ENCODE peak calls at places on chromosomes 5 and 9, in four cellular contexts. L, B, Z and Q are unnamed samples.

GRCh38 chr5:143987751-143988560 is 176.0 kb downstream of the HMHB1 start:
- DNase-seq in L (no peak), Z (no peak), B (no peak), Q (no peak)

GRCh38 chr9:114207034-114207815 is 51.9 kb downstream of the COL27A1 start:
- DNase-seq in B (no peak), Z (no peak), L (no peak), Q (no peak)

GRCh38 chr9:133526721-133527321 is 2.1 kb upstream of the MYMK start:
- DNase-seq in B (no peak), L (no peak), Z (no peak), Q (no peak)

GRCh38 chr5:13227520-13227919 is 717.0 kb downstream of the DNAH5 start:
- DNase-seq in Z (no peak), L (no peak), B (no peak), Q (no peak)

GRCh38 chr9:76759726-76760125 is 4.5 kb upstream of the PCA3 start:
- DNase-seq in B (no peak), L (no peak), Z (no peak), Q (no peak)

GRCh38 chr9:34125681-34126206 is 754 bp downstream of the DCAF12 start:
- DNase-seq in Z (peak; percentile 53), B (no peak), L (no peak), Q (peak; percentile 53)

GRCh38 chr9:111066427-111066826 is 28.2 kb upstream of the LPAR1 start:
- DNase-seq in L (no peak), B (no peak), Z (no peak), Q (no peak)

GRCh38 chr5:123089971-123090640 is 1.1 kb downstream of the PRDM6 start:
- DNase-seq in Z (peak; percentile 81), B (no peak), L (no peak), Q (peak; percentile 16)

GRCh38 chr9:15513335-15513734 is 2.6 kb upstream of the PSIP1 start:
- DNase-seq in B (peak; percentile 41), Z (peak; percentile 66), L (no peak), Q (peak; percentile 53)

GRCh38 chr5:158224200-158224599 is 365.3 kb upstream of the CLINT1 start:
- DNase-seq in B (no peak), Z (no peak), L (no peak), Q (no peak)

GRCh38 chr5:120106912-120107525 is 357.1 kb upstream of the PRR16 start:
- DNase-seq in Z (no peak), L (no peak), B (no peak), Q (no peak)

GRCh38 chr5:120108586-120109254 is 355.4 kb upstream of the PRR16 start:
- DNase-seq in B (no peak), L (no peak), Z (no peak), Q (no peak)

GRCh38 chr5:120098902-120099301 is 365.2 kb upstream of the PRR16 start:
- DNase-seq in B (no peak), Z (no peak), L (no peak), Q (no peak)

GRCh38 chr5:120101771-120102170 is 362.3 kb upstream of the PRR16 start:
- DNase-seq in Z (no peak), B (no peak), L (no peak), Q (no peak)

GRCh38 chr5:120103498-120103897 is 360.6 kb upstream of the PRR16 start:
- DNase-seq in B (no peak), Z (no peak), L (no peak), Q (no peak)
- TF ChIP-seq CEBPB in B (no peak), Z (no peak), L (no peak), Q (no peak)

DNA sequence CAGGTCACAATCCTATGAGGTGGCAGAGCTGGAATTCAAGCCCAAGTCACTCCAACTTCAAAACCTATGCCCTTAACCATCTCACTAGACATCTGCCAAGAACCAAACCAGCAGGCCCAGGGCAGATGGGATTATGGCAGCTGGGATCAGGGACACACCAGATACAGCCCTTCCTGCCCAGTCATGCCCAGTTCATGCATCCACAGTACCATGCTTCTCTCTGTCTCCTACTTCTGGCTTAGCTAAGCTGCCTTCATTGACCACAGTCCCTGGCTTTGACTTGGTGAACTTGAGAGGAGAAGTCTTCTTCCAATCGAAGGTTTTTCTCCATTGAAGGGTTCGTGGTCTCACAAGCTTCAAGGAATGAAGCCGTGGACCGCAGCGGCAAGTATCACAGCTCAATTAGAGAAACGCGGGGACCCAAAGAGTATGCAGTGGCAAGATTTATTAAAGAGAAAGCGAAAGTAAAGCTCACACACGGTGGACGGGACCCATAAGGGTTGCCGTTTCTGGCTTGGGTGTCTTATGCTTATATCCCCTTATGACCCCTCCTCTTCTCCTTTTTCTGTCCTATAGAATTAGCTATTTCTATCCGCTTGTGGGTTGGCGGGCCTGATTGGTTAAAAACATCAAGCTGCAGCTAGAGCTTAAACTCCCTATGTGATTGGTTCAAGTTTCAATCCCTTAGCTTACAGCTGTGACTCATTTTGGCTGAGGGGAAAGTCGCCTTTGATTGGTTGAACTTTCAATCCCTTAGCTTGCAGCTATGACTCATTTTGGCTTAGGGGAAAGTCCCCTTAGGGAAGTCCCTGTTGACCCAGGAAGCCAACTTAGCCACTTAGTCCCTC is 101.2 kb downstream of the TRIM36 start:
- DNase-seq in Z (no peak), B (peak; percentile 26), L (peak; percentile 57), Q (peak; percentile 62)
- TF ChIP-seq CEBPB in Z (no peak), B (no peak), L (no peak), Q (no peak)

GRCh38 chr9:136554870-136555269 is 9.0 kb upstream of the NOTCH1 start:
- DNase-seq in Z (no peak), L (no peak), B (no peak), Q (no peak)
- TF ChIP-seq CEBPB in Z (no peak), L (no peak), B (no peak), Q (no peak)

GRCh38 chr9:121510766-121511555 is 11.3 kb upstream of the GGTA1 start:
- DNase-seq in L (no peak), B (no peak), Z (no peak), Q (no peak)
- TF ChIP-seq CEBPB in L (no peak), B (no peak), Z (no peak), Q (no peak)

GRCh38 chr5:172175263-172175719 is 12.7 kb downstream of the STK10 start:
- DNase-seq in Z (no peak), B (no peak), L (peak; percentile 75), Q (no peak)

GRCh38 chr5:172177232-172177631 is 10.8 kb downstream of the STK10 start:
- DNase-seq in L (no peak), Z (no peak), B (no peak), Q (no peak)

GRCh38 chr5:172172912-172173591 is 15.0 kb downstream of the STK10 start:
- DNase-seq in B (no peak), L (no peak), Z (no peak), Q (no peak)

GRCh38 chr5:172171118-172171775 is 16.8 kb downstream of the STK10 start:
- DNase-seq in Z (no peak), B (no peak), L (no peak), Q (no peak)

GRCh38 chr5:172173771-172174170 is 14.3 kb downstream of the STK10 start:
- DNase-seq in Z (no peak), L (no peak), B (no peak), Q (no peak)
- TF ChIP-seq CEBPB in Z (no peak), L (no peak), B (no peak), Q (no peak)

GRCh38 chr5:33317271-33317670 is 123.5 kb upstream of the TARS1 start:
- DNase-seq in L (no peak), Z (no peak), B (no peak), Q (no peak)
- TF ChIP-seq CEBPB in L (no peak), Z (no peak), B (no peak), Q (no peak)

GRCh38 chr5:139180850-139181785 is 17.1 kb downstream of the SIL1 start:
- DNase-seq in L (no peak), Z (no peak), B (no peak), Q (no peak)
- TF ChIP-seq CEBPB in L (no peak), Z (no peak), B (no peak), Q (no peak)